ENCODE peak calls at places on chromosomes 13 and 19, in five cellular contexts. J, K, O, P and E are unnamed samples.

GRCh38 chr19:3049089-3049488 is 13.2 kb downstream of the TLE5 start:
- DNase-seq in J (no peak), K (no peak), O (no peak), P (no peak), E (no peak)

GRCh38 chr13:84917252-84917878 is 881.9 kb downstream of the SLITRK6 start:
- DNase-seq in J (no peak), K (no peak), O (peak; percentile 28), P (no peak), E (no peak)

GRCh38 chr13:67416047-67416925 is 186.2 kb upstream of the PCDH9 start:
- DNase-seq in J (peak; percentile 59), K (peak; percentile 69), O (peak; percentile 22), P (no peak), E (peak; percentile 5)

GRCh38 chr13:33434676-33435075 is 149.1 kb upstream of the STARD13 start:
- DNase-seq in J (no peak), K (no peak), O (no peak), P (no peak), E (no peak)

GRCh38 chr19:1265611-1266115 is 3.5 kb upstream of the CIRBP start:
- DNase-seq in J (no peak), K (no peak), O (peak; percentile 76), P (peak; percentile 79), E (no peak)

GRCh38 chr13:22915442-22916082 is 265.2 kb upstream of the SGCG start:
- DNase-seq in J (no peak), K (peak; percentile 74), O (peak; percentile 19), P (no peak), E (peak; percentile 26)

GRCh38 chr19:3606174-3606689 is 443 bp downstream of the TBXA2R start:
- DNase-seq in J (peak; percentile 58), K (no peak), O (no peak), P (peak; percentile 59), E (no peak)

GRCh38 chr19:37914908-37915307 is 7.9 kb downstream of the SIPA1L3 start:
- DNase-seq in J (no peak), K (no peak), O (no peak), P (no peak), E (peak; percentile 62)

GRCh38 chr19:7767487-7767886 is 4.4 kb downstream of the CLEC4M start:
- DNase-seq in J (no peak), K (no peak), O (no peak), P (no peak), E (no peak)

GRCh38 chr19:18865106-18865972 is 30.6 kb downstream of the CERS1 start:
- DNase-seq in J (no peak), K (no peak), O (no peak), P (no peak), E (no peak)

GRCh38 chr13:34914416-34914815 is 27.7 kb upstream of the NBEA start:
- DNase-seq in J (no peak), K (no peak), O (no peak), P (no peak), E (no peak)

GRCh38 chr19:53012006-53012405 is 1.7 kb upstream of the ERVV-1 start:
- DNase-seq in J (no peak), K (no peak), O (no peak), P (no peak), E (no peak)
- TF ChIP-seq CTCF in J (no peak), K (no peak), O (no peak), P (no peak), E (no peak)

GRCh38 chr13:102089177-102089576 is 312.7 kb downstream of the FGF14 start:
- DNase-seq in J (no peak), K (no peak), O (peak; percentile 8), P (no peak), E (no peak)
- TF ChIP-seq CTCF in J (no peak), K (no peak), O (peak; percentile 9), P (no peak), E (no peak)

GRCh38 chr13:27352698-27353097 is 71.7 kb upstream of the GTF3A start:
- DNase-seq in J (no peak), K (no peak), O (no peak), P (no peak), E (no peak)

GRCh38 chr13:27353653-27354052 is 70.8 kb upstream of the GTF3A start:
- DNase-seq in J (no peak), K (no peak), O (no peak), P (no peak), E (no peak)

GRCh38 chr13:27355894-27356293 is 68.5 kb upstream of the GTF3A start:
- DNase-seq in J (peak; percentile 50), K (no peak), O (no peak), P (no peak), E (no peak)

GRCh38 chr13:27353166-27353583 is 71.2 kb upstream of the GTF3A start:
- DNase-seq in J (no peak), K (no peak), O (peak; percentile 52), P (peak; percentile 55), E (peak; percentile 91)

GRCh38 chr13:27354379-27354778 is 70.0 kb upstream of the GTF3A start:
- DNase-seq in J (no peak), K (no peak), O (peak; percentile 84), P (no peak), E (no peak)
- TF ChIP-seq CTCF in J (no peak), K (no peak), O (peak; percentile 51), P (no peak), E (no peak)

GRCh38 chr13:20093946-20094345 is 66.9 kb downstream of the GJA3 start:
- DNase-seq in J (no peak), K (no peak), O (no peak), P (no peak), E (no peak)

DNA sequence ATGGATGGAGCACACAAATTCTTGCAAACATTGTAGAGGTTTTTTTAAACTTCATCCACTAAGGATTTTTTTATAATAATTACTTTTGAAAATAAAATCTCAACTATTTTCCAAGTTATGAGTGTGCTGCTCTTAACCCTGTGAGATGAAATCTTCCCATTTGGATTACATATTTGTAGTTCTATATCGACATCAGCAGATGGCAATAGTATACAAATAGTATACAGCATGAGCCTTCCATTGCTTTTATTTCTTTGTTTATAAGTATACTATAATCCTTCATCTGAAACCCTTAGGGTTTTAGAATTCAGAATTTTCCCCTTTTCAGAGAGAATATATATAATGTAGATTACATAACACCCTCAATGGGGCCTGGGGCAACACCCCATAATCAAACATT is 70.5 kb downstream of the GJA3 start:
- DNase-seq in J (no peak), K (no peak), O (peak; percentile 15), P (no peak), E (no peak)
- TF ChIP-seq CTCF in J (no peak), K (no peak), O (no peak), P (no peak), E (no peak)